ENCODE peak calls at places on chromosomes 4 and X, in five cellular contexts. F, U, J, Z and V are unnamed samples.

GRCh38 chrX:11309220-11309619 is 16.0 kb downstream of the AMELX start:
- DNase-seq in J (no peak), F (no peak), Z (no peak), U (no peak), V (no peak)

GRCh38 chr4:56958111-56958517 is 19.3 kb downstream of the NOA1 start:
- DNase-seq in U (no peak), F (peak; percentile 92), Z (peak; percentile 25), J (peak; percentile 87), V (peak; percentile 92)

GRCh38 chr4:188127157-188127874 is 11.9 kb upstream of the TRIML1 start:
- DNase-seq in F (no peak), J (no peak), U (no peak), Z (no peak), V (no peak)

GRCh38 chr4:41594439-41594838 is 56.5 kb downstream of the LIMCH1 start:
- DNase-seq in F (peak; percentile 81), U (no peak), Z (no peak), J (peak; percentile 66), V (peak; percentile 52)

GRCh38 chrX:113743069-113743468 is 840.8 kb upstream of the HTR2C start:
- DNase-seq in J (no peak), F (no peak), Z (no peak), U (no peak), V (no peak)

GRCh38 chrX:51144828-51145442 is 187.7 kb upstream of the NUDT10 start:
- DNase-seq in J (no peak), U (no peak), Z (no peak), F (no peak), V (no peak)

GRCh38 chrX:10568428-10568827 is 52.0 kb downstream of the MID1 start:
- DNase-seq in Z (no peak), U (no peak), F (peak; percentile 50), J (no peak), V (no peak)

GRCh38 chr4:120939693-120940092 is 17.2 kb upstream of the PRDM5 start:
- DNase-seq in Z (no peak), J (no peak), U (no peak), F (no peak), V (no peak)

GRCh38 chr4:6002926-6003325 is 15.3 kb downstream of the C4orf50 start:
- DNase-seq in J (no peak), Z (no peak), F (no peak), U (no peak), V (no peak)

GRCh38 chr4:65954416-65954815 is 284.1 kb upstream of the EPHA5 start:
- DNase-seq in F (no peak), Z (no peak), U (no peak), J (no peak), V (no peak)

GRCh38 chrX:78979789-78980464 is 34.7 kb downstream of the P2RY10 start:
- DNase-seq in F (no peak), U (no peak), J (no peak), Z (no peak), V (no peak)

GRCh38 chrX:39773923-39774803 is 323.6 kb downstream of the BCOR start:
- DNase-seq in Z (no peak), F (no peak), J (no peak), U (no peak), V (no peak)

GRCh38 chr4:107478327-107478946 is 241.6 kb downstream of the PAPSS1 start:
- DNase-seq in Z (no peak), U (no peak), J (no peak), F (no peak), V (no peak)

GRCh38 chr4:110854021-110854678 is 231.3 kb upstream of the PITX2 start:
- DNase-seq in U (no peak), Z (no peak), F (no peak), J (no peak), V (no peak)

GRCh38 chr4:76430519-76431388 is 4.3 kb upstream of the SHROOM3 start:
- DNase-seq in J (no peak), U (no peak), F (no peak), Z (peak; percentile 23), V (no peak)

GRCh38 chr4:126533176-126533575 is 1099.6 kb upstream of the INTU start:
- DNase-seq in Z (no peak), F (no peak), J (no peak), U (no peak), V (no peak)

GRCh38 chr4:1207157-1207470 is 34.7 kb upstream of the SPON2 start:
- DNase-seq in U (no peak), J (peak; percentile 43), Z (no peak), F (peak; percentile 51), V (peak; percentile 35)

GRCh38 chr4:11223261-11223660 is 205.4 kb downstream of the HS3ST1 start:
- DNase-seq in J (no peak), U (no peak), Z (peak; percentile 80), F (no peak), V (no peak)